ENCODE peak calls at places on chromosomes 3 and 15, in four cellular contexts. B is CD8-positive, alpha-beta memory T cell; C is ascending aorta; E is body of pancreas. L is an unnamed sample.

GRCh38 chr15:76642671-76643070 is 262.5 kb downstream of the SCAPER start:
- DNase-seq in B (no peak), C (no peak), E (no peak), L (no peak)

GRCh38 chr3:81462921-81463320 is 298.5 kb downstream of the GBE1 start:
- DNase-seq in B (no peak), C (no peak), E (no peak), L (no peak)

GRCh38 chr3:169026543-169027181 is 636.9 kb downstream of the MECOM start:
- DNase-seq in B (no peak), C (no peak), E (no peak), L (no peak)

GRCh38 chr3:14796403-14797077 is 22.2 kb upstream of the FGD5 start:
- DNase-seq in B (no peak), C (no peak), E (no peak), L (no peak)

GRCh38 chr3:186789554-186790260 is 6.3 kb downstream of the EIF4A2 start:
- DNase-seq in B (no peak), C (no peak), E (no peak), L (no peak)

GRCh38 chr3:122299872-122300460 is 25.1 kb upstream of the CSTA start:
- DNase-seq in B (peak; percentile 33), C (no peak), E (peak; percentile 44), L (no peak)

GRCh38 chr3:40876496-40876895 is 322.8 kb upstream of the CTNNB1 start:
- DNase-seq in B (no peak), C (no peak), E (no peak), L (no peak)

GRCh38 chr3:195921334-195921771 is 13.0 kb upstream of the TNK2 start:
- DNase-seq in B (no peak), C (no peak), E (no peak), L (no peak)

GRCh38 chr3:124560406-124561215 is 169.6 kb upstream of the UMPS start:
- DNase-seq in B (no peak), C (no peak), E (no peak), L (no peak)
- H3K27ac ChIP-seq in B (no peak overlapping the region), C (peak overlapping the region; percentile 74), E (no peak overlapping the region), L (no peak overlapping the region)

GRCh38 chr3:72658466-72659100 is 189.7 kb downstream of the SHQ1 start:
- DNase-seq in B (no peak), C (no peak), E (no peak), L (no peak)
- H3K27ac ChIP-seq in B (no peak overlapping the region), C (no peak overlapping the region), E (no peak overlapping the region), L (no peak overlapping the region)

GRCh38 chr15:66035901-66036300 is 166.6 kb downstream of the RAB11A start:
- DNase-seq in B (no peak), C (no peak), E (no peak), L (no peak)

GRCh38 chr15:66038387-66039116 is 169.3 kb downstream of the RAB11A start:
- DNase-seq in B (no peak), C (no peak), E (no peak), L (no peak)

GRCh38 chr15:66032006-66032405 is 162.7 kb downstream of the RAB11A start:
- DNase-seq in B (no peak), C (no peak), E (no peak), L (no peak)

GRCh38 chr15:66036859-66037258 is 167.6 kb downstream of the RAB11A start:
- DNase-seq in B (no peak), C (no peak), E (no peak), L (no peak)

GRCh38 chr15:66033143-66033542 is 163.9 kb downstream of the RAB11A start:
- DNase-seq in B (no peak), C (no peak), E (no peak), L (no peak)
- H3K27ac ChIP-seq in B (no peak overlapping the region), C (no peak overlapping the region), E (no peak overlapping the region), L (no peak overlapping the region)

DNA sequence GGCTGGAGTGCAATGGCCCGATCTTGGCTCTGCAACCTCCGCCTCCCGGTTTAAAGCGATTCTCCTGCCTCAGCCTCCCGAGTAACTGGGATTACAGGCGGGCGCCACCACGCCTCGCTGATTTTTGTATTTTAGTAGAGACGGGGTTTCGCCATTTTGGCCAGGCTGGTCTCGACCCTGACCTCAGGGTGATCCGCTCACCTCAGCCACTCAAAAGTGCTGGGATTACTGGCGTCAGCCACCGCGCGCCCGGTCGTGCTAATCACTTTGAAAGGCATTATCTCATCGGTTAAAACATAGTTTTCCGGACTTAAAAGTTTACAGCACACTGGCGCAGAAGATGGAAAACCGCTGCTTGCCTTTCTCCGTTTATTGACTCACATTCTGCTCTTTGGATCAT is 27.6 kb upstream of the MTHFS start:
- DNase-seq in B (no peak), C (no peak), E (peak; percentile 25), L (no peak)
- H3K27ac ChIP-seq in B (peak overlapping the region; percentile 97), C (peak overlapping the region; percentile 96), E (peak overlapping the region; percentile 94), L (no peak overlapping the region)

GRCh38 chr3:54374214-54374855 is 252.0 kb downstream of the CACNA2D3 start:
- DNase-seq in B (no peak), C (no peak), E (peak; percentile 54), L (no peak)

GRCh38 chr3:54376440-54376839 is 254.1 kb downstream of the CACNA2D3 start:
- DNase-seq in B (no peak), C (no peak), E (no peak), L (no peak)

DNA sequence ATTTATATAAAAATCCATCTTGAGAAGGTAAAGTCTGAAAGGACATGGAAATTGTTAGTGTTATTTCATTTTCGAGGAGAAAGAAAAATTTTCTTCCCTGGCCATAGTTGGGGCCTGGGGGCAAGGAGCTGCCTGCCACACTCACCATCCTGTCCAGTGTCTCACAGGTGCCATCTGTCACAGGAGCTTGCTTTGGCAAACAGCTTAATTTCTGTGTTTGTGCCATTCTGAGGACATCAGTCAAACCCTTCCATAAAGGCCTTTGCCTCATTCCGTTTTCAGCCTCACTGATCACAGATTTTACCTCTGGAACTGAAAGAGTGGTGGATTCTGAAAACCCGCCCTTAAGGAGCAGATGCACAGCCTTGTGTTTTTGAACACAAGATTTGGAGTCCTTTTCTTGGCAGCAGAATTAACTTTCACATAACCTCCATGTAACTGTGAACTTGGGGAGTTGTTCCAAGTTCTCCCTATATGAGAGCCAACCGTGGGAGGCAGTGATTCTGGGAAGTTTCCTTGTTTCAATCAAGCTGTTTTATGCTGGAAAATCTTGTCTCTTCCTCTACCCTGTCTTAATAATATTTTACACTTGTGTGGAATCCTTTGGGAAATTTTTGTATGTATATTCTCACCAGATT is 254.7 kb downstream of the CACNA2D3 start:
- DNase-seq in B (no peak), C (no peak), E (no peak), L (no peak)
- H3K27ac ChIP-seq in B (no peak overlapping the region), C (no peak overlapping the region), E (no peak overlapping the region), L (no peak overlapping the region)

GRCh38 chr3:52593103-52593502 is 56.7 kb downstream of the UQCC5 start:
- DNase-seq in B (no peak), C (no peak), E (peak; percentile 21), L (no peak)

GRCh38 chr3:52600258-52600657 is 63.9 kb downstream of the UQCC5 start:
- DNase-seq in B (no peak), C (no peak), E (no peak), L (no peak)

DNA sequence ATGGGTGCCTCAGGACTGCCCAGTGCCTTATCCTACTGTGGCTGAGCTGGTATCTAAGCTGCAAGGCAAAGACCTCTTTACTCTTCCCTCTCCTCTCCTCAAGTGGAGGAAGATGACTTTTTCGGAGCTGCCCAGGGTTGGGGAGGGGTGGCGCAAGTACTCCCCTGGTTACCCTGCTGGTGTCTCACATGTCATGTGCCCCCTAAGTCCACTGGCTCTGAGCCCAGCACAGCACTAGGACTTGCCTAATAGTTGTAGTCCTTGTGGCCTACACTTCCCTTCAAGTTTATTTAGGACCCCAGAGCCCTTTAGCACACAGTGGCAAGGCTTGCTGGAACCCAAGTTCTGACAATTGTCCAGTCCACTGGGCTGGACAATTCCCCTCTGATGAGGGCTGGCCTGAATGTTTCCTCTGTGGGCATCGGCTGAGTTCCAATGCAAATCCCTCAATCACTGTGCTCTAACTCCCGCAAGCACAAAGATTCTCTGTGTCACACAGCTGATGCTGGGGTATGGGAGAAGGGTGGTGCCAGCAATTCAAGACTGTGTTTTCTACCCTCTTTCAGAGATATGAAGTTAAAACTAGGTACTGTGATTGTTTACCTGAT is 60.4 kb downstream of the UQCC5 start:
- DNase-seq in B (no peak), C (no peak), E (no peak), L (no peak)
- H3K27ac ChIP-seq in B (no peak overlapping the region), C (no peak overlapping the region), E (no peak overlapping the region), L (peak overlapping the region; percentile 96)

GRCh38 chr3:15819043-15819442 is 21.3 kb upstream of the ANKRD28 start:
- DNase-seq in B (no peak), C (no peak), E (no peak), L (no peak)

GRCh38 chr3:15823092-15823491 is 25.3 kb upstream of the ANKRD28 start:
- DNase-seq in B (no peak), C (no peak), E (no peak), L (no peak)

GRCh38 chr3:15819576-15819975 is 21.8 kb upstream of the ANKRD28 start:
- DNase-seq in B (no peak), C (no peak), E (no peak), L (no peak)

GRCh38 chr3:15820911-15821310 is 23.1 kb upstream of the ANKRD28 start:
- DNase-seq in B (no peak), C (no peak), E (no peak), L (no peak)

GRCh38 chr3:15822281-15822680 is 24.5 kb upstream of the ANKRD28 start:
- DNase-seq in B (no peak), C (no peak), E (no peak), L (no peak)
- H3K27ac ChIP-seq in B (no peak overlapping the region), C (no peak overlapping the region), E (no peak overlapping the region), L (no peak overlapping the region)

GRCh38 chr3:187998611-187999010 is 155.3 kb upstream of the LPP start:
- DNase-seq in B (no peak), C (no peak), E (no peak), L (no peak)

GRCh38 chr3:188001926-188002325 is 152.0 kb upstream of the LPP start:
- DNase-seq in B (no peak), C (no peak), E (no peak), L (no peak)

GRCh38 chr3:187999821-188000220 is 154.1 kb upstream of the LPP start:
- DNase-seq in B (peak; percentile 65), C (no peak), E (no peak), L (no peak)

GRCh38 chr3:188001052-188001567 is 152.8 kb upstream of the LPP start:
- DNase-seq in B (no peak), C (no peak), E (no peak), L (no peak)

GRCh38 chr3:188000361-188000861 is 153.5 kb upstream of the LPP start:
- DNase-seq in B (no peak), C (no peak), E (peak; percentile 43), L (no peak)
- H3K27ac ChIP-seq in B (peak overlapping the region; percentile 46), C (no peak overlapping the region), E (peak overlapping the region; percentile 24), L (no peak overlapping the region)

DNA sequence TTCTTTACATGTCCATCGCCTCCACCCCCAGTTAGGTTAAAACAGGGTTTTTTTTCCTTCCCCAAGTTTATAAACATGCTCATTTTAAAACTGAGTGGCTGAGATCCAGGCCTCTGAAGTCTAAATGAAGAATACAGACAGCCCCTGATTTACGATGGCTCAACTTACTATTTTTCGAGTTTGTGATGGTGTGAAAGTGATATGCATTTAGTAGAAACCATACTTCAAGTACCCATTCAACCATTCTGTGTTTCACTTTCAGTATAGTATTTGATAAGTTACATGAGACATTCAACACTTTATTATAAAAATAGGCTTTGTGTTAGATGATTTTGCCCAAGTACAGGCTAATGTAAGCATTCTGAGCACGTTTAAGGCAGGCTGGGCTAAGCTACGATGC is 30.5 kb upstream of the GNB5 start:
- DNase-seq in B (peak; percentile 13), C (no peak), E (no peak), L (no peak)
- H3K27ac ChIP-seq in B (peak overlapping the region; percentile 15), C (no peak overlapping the region), E (no peak overlapping the region), L (no peak overlapping the region)

L was measured in caudate nucleus.